ENCODE peak calls at places on chromosomes 2 and 18, in eight cellular contexts. X is BE2C; G is lung; K is fibroblast of lung; Y is astrocyte; D is endodermal cell; W is SK-N-SH; M is CD8-positive, alpha-beta T cell. V is an unnamed sample. For H3K36me3, the result is how much of the 10 kb centered on the place peaks cover.

GRCh38 chr2:178615969-178616368 is 135.7 kb downstream of the PLEKHA3 start:
- DNase-seq in X (no peak), G (no peak), K (no peak), Y (no peak), D (no peak), W (no peak), M (no peak), V (no peak)

GRCh38 chr2:11159574-11160170 is 4.4 kb downstream of the SLC66A3 start:
- DNase-seq in X (no peak), G (no peak), K (no peak), Y (no peak), D (peak), W (no peak), M (no peak), V (no peak)

GRCh38 chr18:48832961-48833700 is 117.6 kb downstream of the SMAD7 start:
- DNase-seq in X (no peak), G (peak), K (peak), Y (peak), D (peak), W (no peak), M (no peak), V (peak)

GRCh38 chr2:150610670-150611279 is 123.3 kb upstream of the RND3 start:
- DNase-seq in X (peak), G (no peak), K (no peak), Y (no peak), D (peak), W (peak), M (no peak), V (peak)

GRCh38 chr2:226984461-226985226 is 148.8 kb downstream of the RHBDD1 start:
- DNase-seq in X (no peak), G (no peak), K (no peak), Y (no peak), D (no peak), W (no peak), M (no peak), V (no peak)

GRCh38 chr2:205386109-205386508 is 296.2 kb upstream of the NRP2 start:
- DNase-seq in X (peak), G (no peak), K (peak), Y (peak), D (no peak), W (peak), M (no peak), V (no peak)

GRCh38 chr2:18092760-18093159 is 214.3 kb downstream of the KCNS3 start:
- DNase-seq in X (no peak), G (no peak), K (no peak), Y (no peak), D (no peak), W (no peak), M (no peak), V (no peak)

GRCh38 chr2:234348081-234348480 is 148.8 kb downstream of the ARL4C start:
- DNase-seq in X (no peak), G (no peak), K (peak), Y (peak), D (no peak), W (no peak), M (no peak), V (no peak)

GRCh38 chr2:64698668-64699444 is 45.1 kb upstream of the SERTAD2 start:
- DNase-seq in X (no peak), G (no peak), K (peak), Y (peak), D (no peak), W (no peak), M (no peak), V (peak)

GRCh38 chr2:158921599-158922408 is 46.6 kb upstream of the TANC1 start:
- DNase-seq in X (no peak), G (no peak), K (no peak), Y (no peak), D (peak), W (no peak), M (no peak), V (no peak)

GRCh38 chr2:224927671-224928173 is 114.5 kb downstream of the DOCK10 start:
- DNase-seq in X (no peak), G (peak), K (peak), Y (peak), D (no peak), W (no peak), M (peak), V (peak)

GRCh38 chr2:163182764-163183354 is 344.3 kb upstream of the KCNH7 start:
- DNase-seq in X (no peak), G (no peak), K (peak), Y (peak), D (no peak), W (peak), M (no peak), V (peak)

GRCh38 chr2:216793386-216793785 is 66.5 kb downstream of the TNP1 start:
- DNase-seq in X (no peak), G (no peak), K (no peak), Y (no peak), D (no peak), W (peak), M (no peak), V (no peak)

GRCh38 chr18:12007063-12007462 is 25.8 kb downstream of the IMPA2 start:
- DNase-seq in X (no peak), G (no peak), K (no peak), Y (no peak), D (no peak), W (no peak), M (no peak), V (no peak)

GRCh38 chr2:121527009-121527682 is 3.5 kb upstream of the RNU4ATAC start:
- DNase-seq in X (no peak), G (no peak), K (peak), Y (no peak), D (no peak), W (no peak), M (no peak), V (peak)

GRCh38 chr18:8948471-8949149 is 153.9 kb upstream of the NDUFV2 start:
- DNase-seq in X (no peak), G (no peak), K (peak), Y (peak), D (no peak), W (no peak), M (no peak), V (peak)

GRCh38 chr2:181384923-181385322 is 72.3 kb upstream of the ITGA4 start:
- DNase-seq in X (no peak), G (no peak), K (no peak), Y (no peak), D (no peak), W (no peak), M (no peak), V (peak)

GRCh38 chr2:6826081-6826913 is 39.4 kb downstream of the CMPK2 start:
- DNase-seq in X (peak), G (peak), K (peak), Y (peak), D (peak), W (no peak), M (peak), V (peak)

GRCh38 chr18:42931501-42931900 is 184.0 kb downstream of the RIT2 start:
- DNase-seq in X (no peak), G (no peak), K (peak), Y (peak), D (no peak), W (no peak), M (no peak), V (no peak)

GRCh38 chr2:10620481-10620880 is 69.3 kb downstream of the NOL10 start:
- DNase-seq in X (no peak), G (no peak), K (peak), Y (peak), D (no peak), W (no peak), M (no peak), V (peak)

GRCh38 chr2:60629263-60629662 is 75.8 kb upstream of the BCL11A start:
- DNase-seq in X (no peak), G (no peak), K (no peak), Y (no peak), D (no peak), W (no peak), M (no peak), V (no peak)

GRCh38 chr2:106977707-106978106 is 91.7 kb upstream of the ST6GAL2 start:
- DNase-seq in X (no peak), G (no peak), K (peak), Y (peak), D (no peak), W (no peak), M (no peak), V (no peak)

GRCh38 chr2:120656273-120656960 is 79.3 kb upstream of the GLI2 start:
- DNase-seq in X (no peak), G (no peak), K (peak), Y (peak), D (peak), W (no peak), M (no peak), V (no peak)

GRCh38 chr18:10872297-10872696 is 277.1 kb downstream of the PIEZO2 start:
- DNase-seq in X (no peak), G (no peak), K (no peak), Y (no peak), D (no peak), W (no peak), M (no peak), V (no peak)

GRCh38 chr2:66441651-66442365 is 6.9 kb downstream of the MEIS1 start:
- DNase-seq in X (no peak), G (no peak), K (no peak), Y (no peak), D (no peak), W (no peak), M (no peak), V (no peak)

GRCh38 chr2:122929347-122929746 is 1095.7 kb upstream of the CNTNAP5 start:
- DNase-seq in X (no peak), G (no peak), K (no peak), Y (no peak), D (no peak), W (peak), M (no peak), V (no peak)

GRCh38 chr2:230230087-230230486 is 4.6 kb downstream of the SP140 start:
- DNase-seq in X (no peak), G (no peak), K (peak), Y (peak), D (peak), W (no peak), M (no peak), V (peak)

GRCh38 chr2:71327916-71328315 is 3.7 kb upstream of the ZNF638 start:
- DNase-seq in X (no peak), G (no peak), K (no peak), Y (no peak), D (peak), W (no peak), M (no peak), V (no peak)

GRCh38 chr2:69102234-69102633 is 89.3 kb downstream of the ANTXR1 start:
- DNase-seq in X (no peak), G (no peak), K (no peak), Y (no peak), D (no peak), W (no peak), M (no peak), V (no peak)

GRCh38 chr2:105005601-105006000 is 32.3 kb upstream of the MRPS9 start:
- DNase-seq in X (no peak), G (peak), K (no peak), Y (no peak), D (no peak), W (no peak), M (no peak), V (peak)

GRCh38 chr2:88669371-88670214 is 21.9 kb upstream of the RPIA start:
- DNase-seq in X (peak), G (no peak), K (peak), Y (peak), D (peak), W (peak), M (no peak), V (peak)

GRCh38 chr2:173175222-173175621 is 99.6 kb downstream of the MAP3K20 start:
- DNase-seq in X (no peak), G (no peak), K (peak), Y (peak), D (no peak), W (no peak), M (no peak), V (peak)

GRCh38 chr2:72112421-72112820 is 35.2 kb downstream of the CYP26B1 start:
- DNase-seq in X (no peak), G (no peak), K (peak), Y (peak), D (no peak), W (no peak), M (no peak), V (peak)

GRCh38 chr2:46306320-46306719 is 9.1 kb downstream of the EPAS1 start:
- DNase-seq in X (no peak), G (no peak), K (peak), Y (peak), D (no peak), W (no peak), M (no peak), V (peak)

GRCh38 chr2:218402911-218403411 is 3.3 kb downstream of the CTDSP1 start:
- DNase-seq in X (no peak), G (no peak), K (no peak), Y (no peak), D (no peak), W (no peak), M (no peak), V (no peak)

GRCh38 chr2:43345391-43345813 is 119.0 kb upstream of the ZFP36L2 start:
- DNase-seq in X (peak), G (no peak), K (peak), Y (peak), D (no peak), W (peak), M (no peak), V (no peak)

GRCh38 chr2:10452334-10452733 is 4.2 kb upstream of the ODC1 start:
- DNase-seq in X (peak), G (peak), K (peak), Y (peak), D (no peak), W (peak), M (no peak), V (peak)

GRCh38 chr18:50283469-50284209 is 2.3 kb upstream of the MBD1 start:
- DNase-seq in X (no peak), G (no peak), K (no peak), Y (no peak), D (no peak), W (no peak), M (no peak), V (no peak)

GRCh38 chr2:133266075-133266925 is 302.0 kb downstream of the NCKAP5 start:
- DNase-seq in X (peak), G (no peak), K (peak), Y (peak), D (peak), W (peak), M (no peak), V (no peak)
- TF ChIP-seq CTCF in X (no peak), G (no peak), K (peak), Y (no peak), D (peak), W (no peak), M (no peak), V (peak)

GRCh38 chr18:59451073-59451472 is 92.0 kb upstream of the LMAN1 start:
- DNase-seq in X (no peak), G (no peak), K (no peak), Y (no peak), D (no peak), W (no peak), M (no peak), V (no peak)

GRCh38 chr18:59454909-59455727 is 96.1 kb upstream of the LMAN1 start:
- DNase-seq in X (peak), G (no peak), K (no peak), Y (no peak), D (peak), W (peak), M (no peak), V (no peak)

GRCh38 chr18:59455728-59456276 is 96.7 kb upstream of the LMAN1 start:
- DNase-seq in X (peak), G (no peak), K (no peak), Y (no peak), D (no peak), W (no peak), M (no peak), V (no peak)

GRCh38 chr18:59451963-59452362 is 92.9 kb upstream of the LMAN1 start:
- DNase-seq in X (no peak), G (no peak), K (no peak), Y (no peak), D (no peak), W (no peak), M (no peak), V (no peak)

DNA sequence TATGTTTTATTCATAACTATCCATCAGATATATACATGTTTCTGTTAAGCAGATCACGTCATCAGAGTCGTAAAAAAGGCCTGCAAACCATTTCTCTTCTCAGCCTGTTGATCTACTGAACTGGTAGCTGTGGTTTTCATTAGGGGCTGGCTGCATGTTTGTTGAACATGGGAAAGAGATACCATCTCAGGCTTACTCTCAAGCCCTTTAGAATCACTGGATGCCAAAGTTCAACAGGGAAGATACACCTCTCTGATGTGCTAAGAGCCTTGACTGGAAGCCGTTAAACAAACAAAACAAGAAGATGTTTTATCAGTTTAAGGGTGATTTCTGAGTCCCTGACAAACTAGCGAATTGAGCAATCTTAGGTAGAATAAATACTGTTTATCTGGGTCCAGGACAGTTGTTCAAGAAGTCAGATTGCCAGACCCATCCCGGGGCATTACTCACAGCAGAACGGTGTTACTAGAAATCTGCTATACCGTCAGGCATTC is 94.5 kb upstream of the LMAN1 start:
- DNase-seq in X (peak), G (no peak), K (no peak), Y (no peak), D (no peak), W (peak), M (no peak), V (no peak)
- H3K4me3 ChIP-seq in X (no peak), G (no peak), K (no peak), Y (no peak), D (peak), W (no peak), M (no peak), V (no peak)

DNA sequence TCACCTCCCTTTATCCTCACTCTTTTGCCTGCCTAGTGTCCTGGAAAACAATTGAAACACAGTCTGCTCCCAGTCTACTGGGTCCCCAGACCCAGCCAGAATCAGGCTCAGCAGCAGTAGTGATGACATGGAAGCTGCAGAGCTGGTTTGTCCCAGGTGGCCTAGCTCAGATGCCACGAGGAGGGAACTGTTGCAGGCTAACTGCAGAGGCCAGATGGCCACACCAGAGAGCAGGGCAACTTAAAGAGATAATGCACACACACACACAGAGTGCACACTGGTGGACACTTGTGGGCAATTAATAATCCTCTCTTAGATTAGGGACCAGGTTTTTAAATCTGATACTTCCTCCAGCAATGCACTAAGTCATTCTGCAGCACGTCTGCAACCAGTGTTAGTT is 42.4 kb downstream of the GYPC start:
- DNase-seq in X (no peak), G (no peak), K (no peak), Y (no peak), D (peak), W (no peak), M (no peak), V (no peak)
- H3K36me3 ChIP-seq in X (under half), G (under half), K (under half), Y (under half), D (under half), W (under half), M (under half), V (under half)

DNA sequence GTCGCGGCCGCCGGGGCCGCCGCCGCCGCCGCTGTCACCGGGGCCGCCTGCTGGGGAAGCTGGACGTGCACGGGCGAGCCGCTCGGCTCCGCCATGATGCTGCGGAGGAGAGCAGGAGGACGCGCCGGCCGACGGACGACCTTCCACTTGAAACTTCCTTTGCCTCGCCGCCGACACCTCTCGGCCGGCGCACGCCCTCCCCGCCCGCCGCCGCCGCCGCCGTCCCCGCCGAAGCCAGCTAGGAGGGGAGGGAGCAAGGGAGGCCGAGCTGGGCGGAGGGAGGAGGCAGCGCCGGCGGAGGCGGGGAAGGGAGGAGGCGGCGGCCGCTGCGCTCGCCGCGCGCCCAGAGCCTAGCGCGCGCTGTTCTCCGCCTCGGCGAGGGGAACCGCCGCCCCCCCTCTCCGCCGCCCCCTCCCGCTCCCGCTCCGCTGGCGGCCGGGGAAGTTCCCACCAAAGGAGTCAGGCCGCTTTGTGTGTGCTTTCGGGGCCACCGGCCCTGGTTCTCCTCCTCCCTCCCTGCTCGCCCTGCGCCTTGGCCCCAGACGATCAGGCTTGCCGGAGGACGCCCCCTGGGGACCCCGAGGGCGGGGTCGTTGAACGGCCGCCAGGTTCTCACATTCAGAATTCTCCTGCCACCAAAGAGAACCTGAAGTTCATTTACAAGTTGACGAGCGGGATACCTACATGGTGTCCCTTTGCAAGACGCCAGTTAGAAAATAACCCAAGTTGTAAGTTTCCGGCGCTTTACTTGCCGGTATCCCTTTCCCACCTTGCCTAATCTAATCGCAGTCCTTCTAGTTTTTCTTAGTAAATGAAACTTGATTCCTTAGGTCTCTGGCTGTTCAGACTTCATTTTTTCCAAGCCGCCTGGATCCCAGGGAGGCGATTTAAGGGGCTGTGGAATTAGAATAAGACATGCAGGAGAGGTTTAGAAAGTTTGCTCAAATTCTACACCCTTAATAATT is at the start of gene STK39:
- DNase-seq in X (peak), G (peak), K (peak), Y (peak), D (peak), W (peak), M (peak), V (peak)
- TF ChIP-seq CTCF in X (no peak), G (no peak), K (peak), Y (no peak), D (peak), W (peak), M (peak), V (no peak)

GRCh38 chr18:80046011-80046410 is 11.8 kb downstream of the RBFA start:
- DNase-seq in X (no peak), G (no peak), K (no peak), Y (no peak), D (no peak), W (no peak), M (no peak), V (no peak)

GRCh38 chr18:80041424-80041823 is 7.2 kb downstream of the RBFA start:
- DNase-seq in X (no peak), G (no peak), K (no peak), Y (no peak), D (no peak), W (no peak), M (no peak), V (no peak)

GRCh38 chr18:80046431-80046830 is 12.2 kb downstream of the RBFA start:
- DNase-seq in X (no peak), G (no peak), K (no peak), Y (no peak), D (no peak), W (no peak), M (no peak), V (no peak)

GRCh38 chr18:80042785-80043184 is 8.6 kb downstream of the RBFA start:
- DNase-seq in X (no peak), G (no peak), K (no peak), Y (no peak), D (no peak), W (no peak), M (no peak), V (no peak)

DNA sequence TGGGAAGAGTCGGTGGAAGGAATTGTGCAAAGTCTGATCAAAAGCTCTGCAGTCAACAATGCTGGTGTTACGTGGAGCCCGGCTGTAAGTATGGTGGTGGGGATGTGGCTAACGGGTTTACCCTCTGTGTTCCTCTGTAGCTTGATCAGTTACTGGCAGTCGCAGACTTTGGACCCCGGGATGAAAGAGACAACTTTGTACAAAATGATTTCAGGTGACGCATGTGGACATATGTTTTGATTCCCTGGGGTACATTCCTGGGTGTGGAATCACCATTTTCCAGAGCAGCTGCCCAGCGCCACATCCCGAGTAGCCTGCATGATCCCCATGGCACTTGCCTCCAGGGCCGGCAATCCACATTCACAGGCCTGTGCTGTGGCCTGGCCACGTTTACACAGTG is 9.8 kb downstream of the RBFA start:
- DNase-seq in X (no peak), G (no peak), K (no peak), Y (no peak), D (no peak), W (no peak), M (no peak), V (no peak)
- H3K4me3 ChIP-seq in X (no peak), G (no peak), K (no peak), Y (no peak), D (no peak), W (no peak), M (no peak), V (no peak)